ENCODE peak calls at places on chromosomes 12 and 14, in eight cellular contexts. N, V, Q, U, B, M, A and Z are unnamed samples.

GRCh38 chr14:96011609-96012008 is 27.6 kb upstream of the C14orf132 start:
- DNase-seq in U (no peak), N (no peak), V (no peak), Q (no peak), A (no peak), B (no peak), M (no peak), Z (no peak)

GRCh38 chr14:69487771-69488170 is 3.2 kb downstream of the PLEKHD1 start:
- DNase-seq in V (no peak), N (no peak), Q (no peak), U (no peak), A (no peak), M (no peak), B (no peak), Z (no peak)

GRCh38 chr12:94983321-94983720 is 20.2 kb downstream of the NDUFA12 start:
- DNase-seq in Q (no peak), U (no peak), V (no peak), A (no peak), B (no peak), M (no peak), N (no peak), Z (no peak)

GRCh38 chr12:91414147-91414546 is 231.5 kb upstream of the DCN start:
- DNase-seq in M (no peak), A (no peak), N (no peak), B (no peak), U (no peak), Q (no peak), V (no peak), Z (no peak)

GRCh38 chr12:114848661-114849060 is 164.7 kb upstream of the TBX3 start:
- DNase-seq in V (no peak), A (peak), B (peak), Q (no peak), U (no peak), N (no peak), M (peak), Z (no peak)

GRCh38 chr12:99553461-99553860 is 94.1 kb upstream of the GARIN6 start:
- DNase-seq in V (no peak), M (no peak), A (no peak), N (no peak), U (no peak), Q (no peak), B (no peak), Z (no peak)

GRCh38 chr14:31059152-31059924 is 33.2 kb upstream of the STRN3 start:
- DNase-seq in U (no peak), V (no peak), A (peak), M (peak), Q (no peak), N (no peak), B (peak), Z (no peak)

GRCh38 chr12:111788178-111788654 is 21.5 kb downstream of the ALDH2 start:
- DNase-seq in B (no peak), Q (no peak), V (no peak), U (peak), A (peak), N (no peak), M (peak), Z (no peak)

GRCh38 chr12:23750923-23751322 is 198.5 kb downstream of the SOX5 start:
- DNase-seq in B (no peak), N (no peak), Q (no peak), V (no peak), U (no peak), A (no peak), M (no peak), Z (no peak)

GRCh38 chr12:124916370-124917134 is 2.1 kb upstream of the UBC start:
- DNase-seq in U (no peak), M (peak), B (peak), N (no peak), Q (peak), A (peak), V (no peak), Z (no peak)

GRCh38 chr14:59274991-59275391 is 86.5 kb downstream of the DAAM1 start:
- DNase-seq in A (peak), V (no peak), M (peak), Q (no peak), B (no peak), U (peak), N (no peak), Z (peak)

GRCh38 chr12:12432373-12432772 is 75.5 kb downstream of the BORCS5 start:
- DNase-seq in V (no peak), Q (no peak), U (no peak), M (peak), N (no peak), A (peak), B (peak), Z (no peak)

GRCh38 chr12:27193854-27194544 is 50.1 kb upstream of the STK38L start:
- DNase-seq in B (peak), M (peak), N (no peak), U (no peak), A (peak), Q (no peak), V (no peak), Z (no peak)

GRCh38 chr14:80491131-80491530 is 279.8 kb upstream of the DIO2 start:
- DNase-seq in V (peak), B (peak), A (peak), M (peak), N (no peak), U (no peak), Q (no peak), Z (no peak)

GRCh38 chr12:14256139-14256538 is 109.3 kb upstream of the ATF7IP start:
- DNase-seq in A (peak), M (peak), Q (no peak), V (no peak), B (peak), N (no peak), U (no peak), Z (no peak)